ENCODE peak calls at places on chromosomes 7 and 10, in eight cellular contexts. One of them, this sample, is unnamed.

GRCh38 chr10:28796606-28797512 is 119.5 kb downstream of the BAMBI start:
- DNase-seq in activated CD8-positive, alpha-beta memory T cell treated with anti-CD3 and anti-CD28 coated beads, Interleukin-2, amount 50 U/mL, for 48 hours: no peak
- DNase-seq in fibroblast of gingiva: no peak
- DNase-seq in activated CD4-positive, alpha-beta T cell treated with anti-CD3 and anti-CD28 coated beads, Interleukin-2, amount 10 ng/mL, durations not matched to agents 7 days and 5 days: no peak
- DNase-seq in endodermal cell: no peak
- DNase-seq in OCI-LY7: no peak
- DNase-seq in PC-9: no peak
- DNase-seq in NCI-H1105: no peak
- DNase-seq in this sample: no peak

GRCh38 chr10:62492012-62492869 is 118.1 kb downstream of the ZNF365 start:
- DNase-seq in NCI-H1105: no peak
- DNase-seq in endodermal cell: no peak
- DNase-seq in PC-9: no peak
- DNase-seq in activated CD8-positive, alpha-beta memory T cell treated with anti-CD3 and anti-CD28 coated beads, Interleukin-2, amount 50 U/mL, for 48 hours: no peak
- DNase-seq in activated CD4-positive, alpha-beta T cell treated with anti-CD3 and anti-CD28 coated beads, Interleukin-2, amount 10 ng/mL, durations not matched to agents 7 days and 5 days: no peak
- DNase-seq in fibroblast of gingiva: peak
- DNase-seq in OCI-LY7: peak
- DNase-seq in this sample: no peak

GRCh38 chr10:89478085-89478738 is 57.2 kb downstream of the SLC16A12 start:
- DNase-seq in OCI-LY7: peak
- DNase-seq in PC-9: peak
- DNase-seq in endodermal cell: peak
- DNase-seq in activated CD4-positive, alpha-beta T cell treated with anti-CD3 and anti-CD28 coated beads, Interleukin-2, amount 10 ng/mL, durations not matched to agents 7 days and 5 days: no peak
- DNase-seq in NCI-H1105: no peak
- DNase-seq in fibroblast of gingiva: no peak
- DNase-seq in activated CD8-positive, alpha-beta memory T cell treated with anti-CD3 and anti-CD28 coated beads, Interleukin-2, amount 50 U/mL, for 48 hours: no peak
- DNase-seq in this sample: no peak

GRCh38 chr10:103478671-103479070 is 369 bp downstream of the CALHM3 start:
- DNase-seq in OCI-LY7: no peak
- DNase-seq in fibroblast of gingiva: no peak
- DNase-seq in PC-9: no peak
- DNase-seq in endodermal cell: no peak
- DNase-seq in NCI-H1105: no peak
- DNase-seq in activated CD4-positive, alpha-beta T cell treated with anti-CD3 and anti-CD28 coated beads, Interleukin-2, amount 10 ng/mL, durations not matched to agents 7 days and 5 days: no peak
- DNase-seq in activated CD8-positive, alpha-beta memory T cell treated with anti-CD3 and anti-CD28 coated beads, Interleukin-2, amount 50 U/mL, for 48 hours: no peak
- DNase-seq in this sample: no peak

GRCh38 chr7:156038345-156038744 is 226.1 kb upstream of the SHH start:
- DNase-seq in PC-9: no peak
- DNase-seq in fibroblast of gingiva: no peak
- DNase-seq in activated CD8-positive, alpha-beta memory T cell treated with anti-CD3 and anti-CD28 coated beads, Interleukin-2, amount 50 U/mL, for 48 hours: no peak
- DNase-seq in activated CD4-positive, alpha-beta T cell treated with anti-CD3 and anti-CD28 coated beads, Interleukin-2, amount 10 ng/mL, durations not matched to agents 7 days and 5 days: no peak
- DNase-seq in OCI-LY7: no peak
- DNase-seq in NCI-H1105: no peak
- DNase-seq in endodermal cell: no peak
- DNase-seq in this sample: no peak

GRCh38 chr7:129317450-129317849 is 92.6 kb downstream of the AHCYL2 start:
- DNase-seq in OCI-LY7: no peak
- DNase-seq in activated CD8-positive, alpha-beta memory T cell treated with anti-CD3 and anti-CD28 coated beads, Interleukin-2, amount 50 U/mL, for 48 hours: no peak
- DNase-seq in fibroblast of gingiva: no peak
- DNase-seq in NCI-H1105: no peak
- DNase-seq in PC-9: no peak
- DNase-seq in endodermal cell: no peak
- DNase-seq in activated CD4-positive, alpha-beta T cell treated with anti-CD3 and anti-CD28 coated beads, Interleukin-2, amount 10 ng/mL, durations not matched to agents 7 days and 5 days: no peak
- DNase-seq in this sample: no peak

GRCh38 chr10:79182122-79182521 is 113.4 kb downstream of the ZMIZ1 start:
- DNase-seq in NCI-H1105: no peak
- DNase-seq in activated CD4-positive, alpha-beta T cell treated with anti-CD3 and anti-CD28 coated beads, Interleukin-2, amount 10 ng/mL, durations not matched to agents 7 days and 5 days: no peak
- DNase-seq in fibroblast of gingiva: no peak
- DNase-seq in activated CD8-positive, alpha-beta memory T cell treated with anti-CD3 and anti-CD28 coated beads, Interleukin-2, amount 50 U/mL, for 48 hours: no peak
- DNase-seq in endodermal cell: no peak
- DNase-seq in OCI-LY7: no peak
- DNase-seq in PC-9: no peak
- DNase-seq in this sample: no peak

GRCh38 chr10:30510184-30510931 is 76.4 kb downstream of the MAP3K8 start:
- DNase-seq in fibroblast of gingiva: peak
- DNase-seq in activated CD4-positive, alpha-beta T cell treated with anti-CD3 and anti-CD28 coated beads, Interleukin-2, amount 10 ng/mL, durations not matched to agents 7 days and 5 days: no peak
- DNase-seq in OCI-LY7: no peak
- DNase-seq in NCI-H1105: no peak
- DNase-seq in PC-9: peak
- DNase-seq in endodermal cell: no peak
- DNase-seq in activated CD8-positive, alpha-beta memory T cell treated with anti-CD3 and anti-CD28 coated beads, Interleukin-2, amount 50 U/mL, for 48 hours: no peak
- DNase-seq in this sample: no peak

GRCh38 chr10:96496281-96496925 is 17.3 kb downstream of the TLL2 start:
- DNase-seq in endodermal cell: peak
- DNase-seq in PC-9: no peak
- DNase-seq in NCI-H1105: no peak
- DNase-seq in OCI-LY7: no peak
- DNase-seq in activated CD8-positive, alpha-beta memory T cell treated with anti-CD3 and anti-CD28 coated beads, Interleukin-2, amount 50 U/mL, for 48 hours: no peak
- DNase-seq in fibroblast of gingiva: no peak
- DNase-seq in activated CD4-positive, alpha-beta T cell treated with anti-CD3 and anti-CD28 coated beads, Interleukin-2, amount 10 ng/mL, durations not matched to agents 7 days and 5 days: no peak
- DNase-seq in this sample: no peak

GRCh38 chr10:71427246-71427645 is 30.5 kb downstream of the CDH23 start:
- DNase-seq in OCI-LY7: no peak
- DNase-seq in activated CD8-positive, alpha-beta memory T cell treated with anti-CD3 and anti-CD28 coated beads, Interleukin-2, amount 50 U/mL, for 48 hours: peak
- DNase-seq in fibroblast of gingiva: no peak
- DNase-seq in PC-9: no peak
- DNase-seq in endodermal cell: peak
- DNase-seq in activated CD4-positive, alpha-beta T cell treated with anti-CD3 and anti-CD28 coated beads, Interleukin-2, amount 10 ng/mL, durations not matched to agents 7 days and 5 days: no peak
- DNase-seq in NCI-H1105: no peak
- DNase-seq in this sample: no peak

GRCh38 chr7:76505168-76506080 is 4.9 kb upstream of the UPK3B start:
- DNase-seq in PC-9: no peak
- DNase-seq in NCI-H1105: no peak
- DNase-seq in endodermal cell: peak
- DNase-seq in activated CD4-positive, alpha-beta T cell treated with anti-CD3 and anti-CD28 coated beads, Interleukin-2, amount 10 ng/mL, durations not matched to agents 7 days and 5 days: no peak
- DNase-seq in fibroblast of gingiva: no peak
- DNase-seq in activated CD8-positive, alpha-beta memory T cell treated with anti-CD3 and anti-CD28 coated beads, Interleukin-2, amount 50 U/mL, for 48 hours: no peak
- DNase-seq in OCI-LY7: no peak
- DNase-seq in this sample: no peak

GRCh38 chr10:97333351-97333600 is 1.3 kb downstream of the FRAT2 start:
- DNase-seq in NCI-H1105: no peak
- DNase-seq in PC-9: no peak
- DNase-seq in activated CD8-positive, alpha-beta memory T cell treated with anti-CD3 and anti-CD28 coated beads, Interleukin-2, amount 50 U/mL, for 48 hours: no peak
- DNase-seq in fibroblast of gingiva: peak
- DNase-seq in activated CD4-positive, alpha-beta T cell treated with anti-CD3 and anti-CD28 coated beads, Interleukin-2, amount 10 ng/mL, durations not matched to agents 7 days and 5 days: peak
- DNase-seq in OCI-LY7: peak
- DNase-seq in endodermal cell: peak
- DNase-seq in this sample: no peak

GRCh38 chr10:29578457-29578856 is 56.3 kb downstream of the SVIL start:
- DNase-seq in fibroblast of gingiva: no peak
- DNase-seq in OCI-LY7: no peak
- DNase-seq in activated CD8-positive, alpha-beta memory T cell treated with anti-CD3 and anti-CD28 coated beads, Interleukin-2, amount 50 U/mL, for 48 hours: no peak
- DNase-seq in PC-9: no peak
- DNase-seq in NCI-H1105: no peak
- DNase-seq in endodermal cell: no peak
- DNase-seq in activated CD4-positive, alpha-beta T cell treated with anti-CD3 and anti-CD28 coated beads, Interleukin-2, amount 10 ng/mL, durations not matched to agents 7 days and 5 days: no peak
- DNase-seq in this sample: no peak

GRCh38 chr7:134297489-134297888 is 19.2 kb downstream of the SLC35B4 start:
- DNase-seq in fibroblast of gingiva: no peak
- DNase-seq in endodermal cell: no peak
- DNase-seq in NCI-H1105: no peak
- DNase-seq in activated CD8-positive, alpha-beta memory T cell treated with anti-CD3 and anti-CD28 coated beads, Interleukin-2, amount 50 U/mL, for 48 hours: no peak
- DNase-seq in PC-9: no peak
- DNase-seq in OCI-LY7: no peak
- DNase-seq in activated CD4-positive, alpha-beta T cell treated with anti-CD3 and anti-CD28 coated beads, Interleukin-2, amount 10 ng/mL, durations not matched to agents 7 days and 5 days: no peak
- DNase-seq in this sample: no peak

GRCh38 chr7:80480566-80480965 is 31.3 kb downstream of the GNAT3 start:
- DNase-seq in activated CD4-positive, alpha-beta T cell treated with anti-CD3 and anti-CD28 coated beads, Interleukin-2, amount 10 ng/mL, durations not matched to agents 7 days and 5 days: no peak
- DNase-seq in activated CD8-positive, alpha-beta memory T cell treated with anti-CD3 and anti-CD28 coated beads, Interleukin-2, amount 50 U/mL, for 48 hours: no peak
- DNase-seq in fibroblast of gingiva: no peak
- DNase-seq in NCI-H1105: no peak
- DNase-seq in OCI-LY7: no peak
- DNase-seq in PC-9: no peak
- DNase-seq in endodermal cell: no peak
- DNase-seq in this sample: no peak

GRCh38 chr7:76023002-76023401 is 24.8 kb downstream of the STYXL1 start:
- DNase-seq in activated CD8-positive, alpha-beta memory T cell treated with anti-CD3 and anti-CD28 coated beads, Interleukin-2, amount 50 U/mL, for 48 hours: no peak
- DNase-seq in PC-9: no peak
- DNase-seq in endodermal cell: no peak
- DNase-seq in NCI-H1105: no peak
- DNase-seq in activated CD4-positive, alpha-beta T cell treated with anti-CD3 and anti-CD28 coated beads, Interleukin-2, amount 10 ng/mL, durations not matched to agents 7 days and 5 days: no peak
- DNase-seq in OCI-LY7: no peak
- DNase-seq in fibroblast of gingiva: no peak
- DNase-seq in this sample: no peak

GRCh38 chr7:36207451-36208291 is 54.6 kb downstream of the EEPD1 start:
- DNase-seq in PC-9: peak
- DNase-seq in fibroblast of gingiva: peak
- DNase-seq in activated CD4-positive, alpha-beta T cell treated with anti-CD3 and anti-CD28 coated beads, Interleukin-2, amount 10 ng/mL, durations not matched to agents 7 days and 5 days: no peak
- DNase-seq in activated CD8-positive, alpha-beta memory T cell treated with anti-CD3 and anti-CD28 coated beads, Interleukin-2, amount 50 U/mL, for 48 hours: no peak
- DNase-seq in endodermal cell: peak
- DNase-seq in NCI-H1105: no peak
- DNase-seq in OCI-LY7: no peak
- DNase-seq in this sample: no peak